ENCODE peak calls at places on chromosomes 7 and 10, in eight cellular contexts. Q, Z, N, Y, M, A, I and U are unnamed samples.

GRCh38 chr10:48653944-48654698 is 30.6 kb upstream of the WDFY4 start:
- DNase-seq in Q (no peak), Z (no peak), I (no peak), Y (no peak), M (no peak), A (no peak), N (no peak), U (no peak)

GRCh38 chr7:67462781-67463191 is 466.2 kb downstream of the TYW1 start:
- DNase-seq in Q (no peak), M (no peak), A (no peak), Z (no peak), N (no peak), Y (no peak), I (peak), U (no peak)

GRCh38 chr7:117025891-117026290 is 72.6 kb downstream of the ST7 start:
- DNase-seq in A (no peak), Z (no peak), M (no peak), I (no peak), Y (no peak), N (no peak), Q (no peak), U (no peak)

GRCh38 chr10:6342091-6342490 is 139.4 kb downstream of the PFKFB3 start:
- DNase-seq in A (no peak), N (no peak), I (no peak), M (no peak), Z (no peak), Q (no peak), Y (no peak), U (no peak)

GRCh38 chr10:103693070-103693811 is 162.1 kb downstream of the SH3PXD2A start:
- DNase-seq in N (no peak), I (no peak), Z (no peak), A (peak), Y (peak), Q (peak), M (peak), U (no peak)

GRCh38 chr7:77570330-77571011 is 33.4 kb downstream of the PTPN12 start:
- DNase-seq in A (no peak), Y (no peak), N (no peak), I (no peak), Z (peak), M (no peak), Q (no peak), U (no peak)

GRCh38 chr7:56028942-56029630 is 22.2 kb downstream of the PSPH start:
- DNase-seq in I (no peak), N (no peak), M (no peak), Q (no peak), A (no peak), Z (no peak), Y (no peak), U (no peak)

GRCh38 chr7:100171087-100171681 is 2.8 kb upstream of the GAL3ST4 start:
- DNase-seq in I (peak), Z (no peak), Y (no peak), Q (peak), N (no peak), M (no peak), A (no peak), U (no peak)

GRCh38 chr7:39228946-39229345 is 251.2 kb downstream of the POU6F2 start:
- DNase-seq in Y (no peak), Z (peak), I (peak), N (no peak), A (no peak), M (peak), Q (peak), U (peak)

GRCh38 chr10:13660545-13660920 is 73.8 kb downstream of the PRPF18 start:
- DNase-seq in I (no peak), M (no peak), Z (no peak), Y (no peak), A (no peak), Q (no peak), N (no peak), U (no peak)

GRCh38 chr10:102065561-102066420 is 642 bp downstream of the HPS6 start:
- DNase-seq in Y (peak), A (no peak), I (peak), Z (no peak), N (no peak), M (no peak), Q (peak), U (no peak)